ENCODE peak calls at places on chromosomes 13 and 19, in four cellular contexts. A is neural progenitor cell, C is Peyer's patch, R is fibroblast of the aortic adventitia. L is an unnamed sample.

GRCh38 chr13:88031980-88032562 is 360.9 kb downstream of the SLITRK5 start:
- DNase-seq in A (no peak), C (no peak), R (no peak), L (peak)

GRCh38 chr13:35342440-35342839 is 134.0 kb downstream of the MAB21L1 start:
- DNase-seq in R (no peak), A (no peak), C (no peak), L (no peak)

GRCh38 chr13:73417012-73417615 is 358.3 kb downstream of the KLF5 start:
- DNase-seq in A (peak), R (no peak), C (no peak), L (no peak)

GRCh38 chr13:26022538-26023292 is 29.1 kb downstream of the SHISA2 start:
- DNase-seq in R (peak), A (no peak), C (no peak), L (peak)

GRCh38 chr13:77868717-77869116 is 49.9 kb downstream of the EDNRB start:
- DNase-seq in R (no peak), A (no peak), C (no peak), L (peak)

GRCh38 chr19:51311388-51312257 is at the start of gene IGLON5:
- DNase-seq in R (no peak), C (no peak), A (peak), L (no peak)

GRCh38 chr19:5826531-5827341 is 12.8 kb downstream of the FUT6 start:
- DNase-seq in A (peak), C (peak), R (peak), L (no peak)

GRCh38 chr19:18590273-18591272 is 2.0 kb downstream of the REX1BD start:
- DNase-seq in A (peak), C (no peak), R (no peak), L (peak)

GRCh38 chr13:66657165-66657895 is 572.8 kb downstream of the PCDH9 start:
- DNase-seq in R (peak), C (no peak), A (peak), L (peak)

GRCh38 chr19:48739400-48739825 is 997 bp downstream of the RASIP1 start:
- DNase-seq in A (peak), C (no peak), R (no peak), L (no peak)

GRCh38 chr13:110615322-110616102 is at the start of gene NAXD:
- DNase-seq in A (peak), R (peak), C (peak), L (peak)

GRCh38 chr19:50739841-50740426 is 16.8 kb downstream of the CLEC11A start:
- DNase-seq in R (no peak), A (peak), C (no peak), L (no peak)

GRCh38 chr13:34698953-34699352 is 243.1 kb upstream of the NBEA start:
- DNase-seq in R (peak), A (no peak), C (no peak), L (no peak)

GRCh38 chr19:55344444-55344843 is 4.8 kb downstream of the KMT5C start:
- DNase-seq in C (no peak), R (no peak), A (no peak), L (peak)

GRCh38 chr19:49555600-49556411 is 24.6 kb downstream of the NOSIP start:
- DNase-seq in A (peak), R (peak), C (peak), L (peak)

GRCh38 chr19:45423589-45424190 is at the start of gene ERCC1:
- DNase-seq in R (peak), C (no peak), A (peak), L (peak)

GRCh38 chr19:30662211-30662861 is 290.2 kb downstream of the ZNF536 start:
- DNase-seq in C (no peak), R (no peak), A (no peak), L (no peak)

GRCh38 chr13:112118451-112119064 is 51.6 kb downstream of the SOX1 start:
- DNase-seq in C (no peak), A (no peak), R (no peak), L (no peak)

GRCh38 chr19:41319500-41320184 is 9.7 kb downstream of the CCDC97 start:
- DNase-seq in C (no peak), R (no peak), A (no peak), L (no peak)

GRCh38 chr13:114106991-114107685 is 25.3 kb downstream of the RASA3 start:
- DNase-seq in R (no peak), A (no peak), C (no peak), L (no peak)

GRCh38 chr13:24716446-24716845 is 36.2 kb downstream of the ATP12A start:
- DNase-seq in A (no peak), C (no peak), R (no peak), L (no peak)

GRCh38 chr13:44191103-44191502 is 182.5 kb upstream of the SERP2 start:
- DNase-seq in A (no peak), C (no peak), R (no peak), L (no peak)

GRCh38 chr13:111065698-111066097 is 49.4 kb upstream of the ARHGEF7 start:
- DNase-seq in A (no peak), C (no peak), R (no peak), L (no peak)

GRCh38 chr19:869245-870177 is 10.0 kb downstream of the CFD start:
- DNase-seq in A (no peak), C (no peak), R (peak), L (peak)

GRCh38 chr19:10690351-10690781 is 10.9 kb upstream of the QTRT1 start:
- DNase-seq in R (peak), A (no peak), C (no peak), L (no peak)